ENCODE peak calls at places on chromosome 1, in eight cellular contexts. One of them, this sample, is unnamed.

GRCh38 chr1:182149411-182149965 is 88.0 kb upstream of the ZNF648 start:
- DNase-seq in IMR-90: peak
- DNase-seq in left lung: no peak
- DNase-seq in astrocyte of the spinal cord: peak
- DNase-seq in activated CD8-positive, alpha-beta T cell treated with anti-CD3 and anti-CD28 coated beads for 36 hours: peak
- DNase-seq in dorsolateral prefrontal cortex: peak
- DNase-seq in brain microvascular endothelial cell: peak
- DNase-seq in hepatocyte: peak
- DNase-seq in this sample: peak

GRCh38 chr1:32877211-32878110 is 6.7 kb upstream of the FNDC5 start:
- DNase-seq in IMR-90: no peak
- DNase-seq in left lung: no peak
- DNase-seq in astrocyte of the spinal cord: no peak
- DNase-seq in activated CD8-positive, alpha-beta T cell treated with anti-CD3 and anti-CD28 coated beads for 36 hours: no peak
- DNase-seq in dorsolateral prefrontal cortex: no peak
- DNase-seq in brain microvascular endothelial cell: no peak
- DNase-seq in hepatocyte: no peak
- DNase-seq in this sample: no peak

GRCh38 chr1:198636391-198636790 is 2.4 kb upstream of the PTPRC start:
- DNase-seq in IMR-90: no peak
- DNase-seq in left lung: no peak
- DNase-seq in astrocyte of the spinal cord: no peak
- DNase-seq in activated CD8-positive, alpha-beta T cell treated with anti-CD3 and anti-CD28 coated beads for 36 hours: no peak
- DNase-seq in dorsolateral prefrontal cortex: no peak
- DNase-seq in brain microvascular endothelial cell: no peak
- DNase-seq in hepatocyte: no peak
- DNase-seq in this sample: no peak

GRCh38 chr1:228286505-228287417 is 78.9 kb downstream of the OBSCN start:
- DNase-seq in IMR-90: no peak
- DNase-seq in left lung: peak
- DNase-seq in astrocyte of the spinal cord: no peak
- DNase-seq in activated CD8-positive, alpha-beta T cell treated with anti-CD3 and anti-CD28 coated beads for 36 hours: no peak
- DNase-seq in dorsolateral prefrontal cortex: no peak
- DNase-seq in brain microvascular endothelial cell: no peak
- DNase-seq in hepatocyte: no peak
- DNase-seq in this sample: no peak

GRCh38 chr1:116735246-116735645 is 19.0 kb upstream of the CD2 start:
- DNase-seq in IMR-90: no peak
- DNase-seq in left lung: no peak
- DNase-seq in astrocyte of the spinal cord: no peak
- DNase-seq in activated CD8-positive, alpha-beta T cell treated with anti-CD3 and anti-CD28 coated beads for 36 hours: no peak
- DNase-seq in dorsolateral prefrontal cortex: no peak
- DNase-seq in brain microvascular endothelial cell: no peak
- DNase-seq in hepatocyte: no peak
- DNase-seq in this sample: no peak

GRCh38 chr1:192225713-192226112 is 67.5 kb downstream of the RGS18 start:
- DNase-seq in IMR-90: peak
- DNase-seq in left lung: no peak
- DNase-seq in astrocyte of the spinal cord: peak
- DNase-seq in activated CD8-positive, alpha-beta T cell treated with anti-CD3 and anti-CD28 coated beads for 36 hours: no peak
- DNase-seq in dorsolateral prefrontal cortex: no peak
- DNase-seq in brain microvascular endothelial cell: peak
- DNase-seq in hepatocyte: no peak
- DNase-seq in this sample: no peak

GRCh38 chr1:59150537-59151386 is 146.1 kb upstream of the FGGY start:
- DNase-seq in IMR-90: peak
- DNase-seq in left lung: peak
- DNase-seq in astrocyte of the spinal cord: peak
- DNase-seq in activated CD8-positive, alpha-beta T cell treated with anti-CD3 and anti-CD28 coated beads for 36 hours: peak
- DNase-seq in dorsolateral prefrontal cortex: peak
- DNase-seq in brain microvascular endothelial cell: peak
- DNase-seq in hepatocyte: peak
- DNase-seq in this sample: peak

GRCh38 chr1:202133016-202133415 is 10.3 kb downstream of the GPR37L1 start:
- DNase-seq in IMR-90: no peak
- DNase-seq in left lung: no peak
- DNase-seq in astrocyte of the spinal cord: no peak
- DNase-seq in activated CD8-positive, alpha-beta T cell treated with anti-CD3 and anti-CD28 coated beads for 36 hours: no peak
- DNase-seq in dorsolateral prefrontal cortex: peak
- DNase-seq in brain microvascular endothelial cell: no peak
- DNase-seq in hepatocyte: peak
- DNase-seq in this sample: no peak

GRCh38 chr1:118998171-118998570 is 10.0 kb upstream of the TBX15 start:
- DNase-seq in IMR-90: no peak
- DNase-seq in left lung: no peak
- DNase-seq in astrocyte of the spinal cord: no peak
- DNase-seq in activated CD8-positive, alpha-beta T cell treated with anti-CD3 and anti-CD28 coated beads for 36 hours: no peak
- DNase-seq in dorsolateral prefrontal cortex: no peak
- DNase-seq in brain microvascular endothelial cell: no peak
- DNase-seq in hepatocyte: no peak
- DNase-seq in this sample: no peak

GRCh38 chr1:155983191-155984023 is 5.1 kb upstream of the ARHGEF2 start:
- DNase-seq in IMR-90: peak
- DNase-seq in left lung: no peak
- DNase-seq in astrocyte of the spinal cord: peak
- DNase-seq in activated CD8-positive, alpha-beta T cell treated with anti-CD3 and anti-CD28 coated beads for 36 hours: no peak
- DNase-seq in dorsolateral prefrontal cortex: no peak
- DNase-seq in brain microvascular endothelial cell: peak
- DNase-seq in hepatocyte: peak
- DNase-seq in this sample: peak

GRCh38 chr1:234111458-234112142 is 207.1 kb downstream of the SLC35F3 start:
- DNase-seq in IMR-90: peak
- DNase-seq in left lung: peak
- DNase-seq in astrocyte of the spinal cord: peak
- DNase-seq in activated CD8-positive, alpha-beta T cell treated with anti-CD3 and anti-CD28 coated beads for 36 hours: no peak
- DNase-seq in dorsolateral prefrontal cortex: peak
- DNase-seq in brain microvascular endothelial cell: peak
- DNase-seq in hepatocyte: peak
- DNase-seq in this sample: no peak

GRCh38 chr1:10575616-10576015 is 100.9 kb downstream of the PEX14 start:
- DNase-seq in IMR-90: peak
- DNase-seq in left lung: no peak
- DNase-seq in astrocyte of the spinal cord: peak
- DNase-seq in activated CD8-positive, alpha-beta T cell treated with anti-CD3 and anti-CD28 coated beads for 36 hours: no peak
- DNase-seq in dorsolateral prefrontal cortex: no peak
- DNase-seq in brain microvascular endothelial cell: peak
- DNase-seq in hepatocyte: no peak
- DNase-seq in this sample: no peak

GRCh38 chr1:75396745-75397144 is 214.2 kb downstream of the SLC44A5 start:
- DNase-seq in IMR-90: no peak
- DNase-seq in left lung: no peak
- DNase-seq in astrocyte of the spinal cord: no peak
- DNase-seq in activated CD8-positive, alpha-beta T cell treated with anti-CD3 and anti-CD28 coated beads for 36 hours: no peak
- DNase-seq in dorsolateral prefrontal cortex: no peak
- DNase-seq in brain microvascular endothelial cell: no peak
- DNase-seq in hepatocyte: no peak
- DNase-seq in this sample: no peak

GRCh38 chr1:18293291-18293690 is 185.7 kb downstream of the IGSF21 start:
- DNase-seq in IMR-90: no peak
- DNase-seq in left lung: no peak
- DNase-seq in astrocyte of the spinal cord: no peak
- DNase-seq in activated CD8-positive, alpha-beta T cell treated with anti-CD3 and anti-CD28 coated beads for 36 hours: no peak
- DNase-seq in dorsolateral prefrontal cortex: no peak
- DNase-seq in brain microvascular endothelial cell: no peak
- DNase-seq in hepatocyte: no peak
- DNase-seq in this sample: no peak

GRCh38 chr1:48442864-48443619 is 29.0 kb downstream of the SPATA6 start:
- DNase-seq in IMR-90: no peak
- DNase-seq in left lung: no peak
- DNase-seq in astrocyte of the spinal cord: no peak
- DNase-seq in activated CD8-positive, alpha-beta T cell treated with anti-CD3 and anti-CD28 coated beads for 36 hours: no peak
- DNase-seq in dorsolateral prefrontal cortex: no peak
- DNase-seq in brain microvascular endothelial cell: no peak
- DNase-seq in hepatocyte: peak
- DNase-seq in this sample: no peak

DNA sequence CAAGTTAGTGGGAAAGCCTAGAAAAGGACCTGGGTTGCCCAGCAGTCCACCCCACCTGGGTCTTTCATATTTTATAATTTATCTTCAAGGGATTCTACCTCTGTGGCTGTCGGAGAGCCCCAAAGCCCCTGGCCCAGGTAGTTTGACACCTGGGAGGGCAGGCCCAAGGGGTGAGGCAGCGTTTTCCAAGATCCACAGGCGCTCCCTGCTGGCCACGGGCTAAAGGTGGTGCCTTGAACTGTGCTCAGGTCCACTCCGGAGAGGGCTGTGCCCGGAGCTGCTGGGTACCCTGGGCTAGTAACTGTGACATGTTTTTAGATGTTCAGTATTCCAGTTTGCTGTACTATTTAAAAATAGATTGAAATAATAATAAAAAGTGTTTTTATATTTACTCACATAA is 37.2 kb upstream of the CRNN start:
- DNase-seq in IMR-90: no peak
- DNase-seq in left lung: no peak
- DNase-seq in astrocyte of the spinal cord: no peak
- DNase-seq in activated CD8-positive, alpha-beta T cell treated with anti-CD3 and anti-CD28 coated beads for 36 hours: no peak
- DNase-seq in dorsolateral prefrontal cortex: no peak
- DNase-seq in brain microvascular endothelial cell: no peak
- DNase-seq in hepatocyte: no peak
- DNase-seq in this sample: no peak
- TF ChIP-seq CTCF in IMR-90: no peak
- TF ChIP-seq CTCF in left lung: no peak
- TF ChIP-seq CTCF in astrocyte of the spinal cord: peak
- TF ChIP-seq CTCF in activated CD8-positive, alpha-beta T cell treated with anti-CD3 and anti-CD28 coated beads for 36 hours: no peak
- TF ChIP-seq CTCF in dorsolateral prefrontal cortex: no peak
- TF ChIP-seq CTCF in brain microvascular endothelial cell: peak
- TF ChIP-seq CTCF in hepatocyte: no peak
- TF ChIP-seq CTCF in this sample: no peak

DNA sequence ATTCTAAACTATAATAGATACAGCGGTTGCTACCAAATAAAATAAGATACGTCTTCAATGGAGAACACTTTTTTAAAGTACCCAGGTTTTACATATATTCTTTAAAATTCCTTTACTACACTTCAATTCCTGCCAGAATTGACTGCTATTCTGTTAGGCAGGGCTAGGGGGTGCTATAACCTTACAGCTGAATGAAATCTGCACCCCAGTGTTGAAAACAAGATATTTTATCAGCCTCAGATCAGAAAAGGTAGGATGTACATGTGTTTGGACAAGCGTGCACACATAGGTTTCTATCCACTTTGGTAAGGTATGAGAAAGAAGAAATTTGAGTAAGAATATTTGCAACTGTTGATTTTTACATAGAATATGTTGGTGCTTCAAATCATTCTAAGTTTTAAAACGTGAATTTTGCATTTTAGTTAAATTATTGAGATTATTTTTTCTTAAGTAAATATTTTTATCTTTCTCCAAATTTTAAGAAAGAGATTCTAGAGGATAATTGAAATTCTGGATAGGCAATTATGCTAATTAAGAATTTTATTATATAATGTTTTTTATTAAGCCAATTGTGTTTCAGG is 490.8 kb upstream of the ADGRL4 start:
- DNase-seq in IMR-90: peak
- DNase-seq in left lung: no peak
- DNase-seq in astrocyte of the spinal cord: peak
- DNase-seq in activated CD8-positive, alpha-beta T cell treated with anti-CD3 and anti-CD28 coated beads for 36 hours: peak
- DNase-seq in dorsolateral prefrontal cortex: peak
- DNase-seq in brain microvascular endothelial cell: peak
- DNase-seq in hepatocyte: peak
- DNase-seq in this sample: no peak
- TF ChIP-seq CTCF in IMR-90: peak
- TF ChIP-seq CTCF in left lung: peak
- TF ChIP-seq CTCF in astrocyte of the spinal cord: peak
- TF ChIP-seq CTCF in activated CD8-positive, alpha-beta T cell treated with anti-CD3 and anti-CD28 coated beads for 36 hours: peak
- TF ChIP-seq CTCF in dorsolateral prefrontal cortex: peak
- TF ChIP-seq CTCF in brain microvascular endothelial cell: peak
- TF ChIP-seq CTCF in hepatocyte: peak
- TF ChIP-seq CTCF in this sample: peak

DNA sequence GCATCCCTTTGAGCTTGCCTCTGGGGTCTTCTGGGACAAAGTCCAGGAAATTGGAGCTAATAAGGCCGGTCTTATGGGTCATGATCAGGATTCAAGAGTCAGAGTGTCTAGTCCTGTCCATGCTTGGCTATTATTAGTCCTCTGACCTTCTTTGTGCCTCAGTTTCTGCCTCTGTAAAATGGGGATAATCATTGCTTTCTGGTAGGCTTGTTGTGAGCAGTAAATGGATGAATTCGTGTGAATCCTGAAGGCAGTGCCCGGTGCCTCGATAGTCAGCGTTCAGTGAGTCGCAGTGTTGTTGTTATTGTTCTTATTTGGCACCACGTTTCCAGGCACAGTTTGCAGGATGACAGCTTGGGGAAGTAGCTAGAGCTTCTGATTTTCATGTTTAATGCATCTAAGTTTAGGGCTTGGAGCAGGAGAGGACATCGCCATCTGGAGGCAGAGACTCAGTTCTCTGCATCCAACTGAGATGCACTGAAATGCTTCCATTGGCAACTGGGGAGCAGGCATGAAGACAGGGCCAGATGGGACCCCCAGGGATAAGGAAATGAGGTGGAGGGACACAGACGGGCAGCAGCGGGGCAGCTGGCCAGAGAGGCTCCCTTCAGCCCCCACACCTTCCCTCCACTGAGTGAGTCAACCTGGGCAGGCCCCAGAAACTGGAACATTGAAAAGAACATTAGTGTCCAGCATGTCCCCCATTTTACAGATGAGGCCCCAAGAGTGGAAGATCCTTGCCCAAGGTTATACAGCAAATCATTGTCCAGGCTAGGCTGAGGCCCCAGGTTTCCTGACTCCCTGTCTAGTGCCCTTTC is 160.3 kb downstream of the PTPRU start:
- DNase-seq in IMR-90: peak
- DNase-seq in left lung: no peak
- DNase-seq in astrocyte of the spinal cord: no peak
- DNase-seq in activated CD8-positive, alpha-beta T cell treated with anti-CD3 and anti-CD28 coated beads for 36 hours: no peak
- DNase-seq in dorsolateral prefrontal cortex: peak
- DNase-seq in brain microvascular endothelial cell: peak
- DNase-seq in hepatocyte: peak
- DNase-seq in this sample: no peak
- TF ChIP-seq CTCF in IMR-90: peak
- TF ChIP-seq CTCF in left lung: no peak
- TF ChIP-seq CTCF in astrocyte of the spinal cord: peak
- TF ChIP-seq CTCF in activated CD8-positive, alpha-beta T cell treated with anti-CD3 and anti-CD28 coated beads for 36 hours: no peak
- TF ChIP-seq CTCF in dorsolateral prefrontal cortex: peak
- TF ChIP-seq CTCF in brain microvascular endothelial cell: peak
- TF ChIP-seq CTCF in hepatocyte: peak
- TF ChIP-seq CTCF in this sample: peak

GRCh38 chr1:107795994-107796393 is 169.0 kb downstream of the VAV3 start:
- DNase-seq in IMR-90: no peak
- DNase-seq in left lung: no peak
- DNase-seq in astrocyte of the spinal cord: no peak
- DNase-seq in activated CD8-positive, alpha-beta T cell treated with anti-CD3 and anti-CD28 coated beads for 36 hours: peak
- DNase-seq in dorsolateral prefrontal cortex: no peak
- DNase-seq in brain microvascular endothelial cell: no peak
- DNase-seq in hepatocyte: no peak
- DNase-seq in this sample: no peak

GRCh38 chr1:107793896-107794440 is 171.0 kb downstream of the VAV3 start:
- DNase-seq in IMR-90: no peak
- DNase-seq in left lung: no peak
- DNase-seq in astrocyte of the spinal cord: no peak
- DNase-seq in activated CD8-positive, alpha-beta T cell treated with anti-CD3 and anti-CD28 coated beads for 36 hours: no peak
- DNase-seq in dorsolateral prefrontal cortex: no peak
- DNase-seq in brain microvascular endothelial cell: no peak
- DNase-seq in hepatocyte: no peak
- DNase-seq in this sample: no peak

GRCh38 chr1:107794571-107794970 is 170.4 kb downstream of the VAV3 start:
- DNase-seq in IMR-90: no peak
- DNase-seq in left lung: no peak
- DNase-seq in astrocyte of the spinal cord: no peak
- DNase-seq in activated CD8-positive, alpha-beta T cell treated with anti-CD3 and anti-CD28 coated beads for 36 hours: no peak
- DNase-seq in dorsolateral prefrontal cortex: no peak
- DNase-seq in brain microvascular endothelial cell: no peak
- DNase-seq in hepatocyte: no peak
- DNase-seq in this sample: no peak

GRCh38 chr1:107791381-107791780 is 173.6 kb downstream of the VAV3 start:
- DNase-seq in IMR-90: no peak
- DNase-seq in left lung: no peak
- DNase-seq in astrocyte of the spinal cord: no peak
- DNase-seq in activated CD8-positive, alpha-beta T cell treated with anti-CD3 and anti-CD28 coated beads for 36 hours: no peak
- DNase-seq in dorsolateral prefrontal cortex: no peak
- DNase-seq in brain microvascular endothelial cell: no peak
- DNase-seq in hepatocyte: no peak
- DNase-seq in this sample: no peak

GRCh38 chr1:107795471-107795870 is 169.5 kb downstream of the VAV3 start:
- DNase-seq in IMR-90: no peak
- DNase-seq in left lung: no peak
- DNase-seq in astrocyte of the spinal cord: no peak
- DNase-seq in activated CD8-positive, alpha-beta T cell treated with anti-CD3 and anti-CD28 coated beads for 36 hours: peak
- DNase-seq in dorsolateral prefrontal cortex: no peak
- DNase-seq in brain microvascular endothelial cell: no peak
- DNase-seq in hepatocyte: no peak
- DNase-seq in this sample: no peak
- TF ChIP-seq CTCF in IMR-90: no peak
- TF ChIP-seq CTCF in left lung: no peak
- TF ChIP-seq CTCF in astrocyte of the spinal cord: no peak
- TF ChIP-seq CTCF in activated CD8-positive, alpha-beta T cell treated with anti-CD3 and anti-CD28 coated beads for 36 hours: no peak
- TF ChIP-seq CTCF in dorsolateral prefrontal cortex: no peak
- TF ChIP-seq CTCF in brain microvascular endothelial cell: no peak
- TF ChIP-seq CTCF in hepatocyte: no peak
- TF ChIP-seq CTCF in this sample: no peak